ENCODE peak calls at places on chromosome 18, in seven cellular contexts. One of them, this sample, is unnamed.

GRCh38 chr18:37578886-37579513 is 13.4 kb upstream of the CELF4 start:
- DNase-seq in BJ: no peak
- DNase-seq in NCI-H524 treated with DMSO at 0.1 percent for 48 hours: peak
- DNase-seq in endodermal cell: peak
- DNase-seq in CD4-positive, alpha-beta T cell: no peak
- DNase-seq in cardiac septum: no peak
- DNase-seq in heart left ventricle: no peak
- DNase-seq in this sample: peak

GRCh38 chr18:61892683-61893303 is at the start of gene RNF152:
- DNase-seq in endodermal cell: peak
- DNase-seq in NCI-H524 treated with DMSO at 0.1 percent for 48 hours: no peak
- DNase-seq in cardiac septum: no peak
- DNase-seq in heart left ventricle: peak
- DNase-seq in CD4-positive, alpha-beta T cell: peak
- DNase-seq in BJ: no peak
- DNase-seq in this sample: peak

GRCh38 chr18:58649966-58650816 is 21.1 kb upstream of the MALT1 start:
- DNase-seq in heart left ventricle: no peak
- DNase-seq in cardiac septum: no peak
- DNase-seq in NCI-H524 treated with DMSO at 0.1 percent for 48 hours: no peak
- DNase-seq in CD4-positive, alpha-beta T cell: no peak
- DNase-seq in BJ: no peak
- DNase-seq in endodermal cell: no peak
- DNase-seq in this sample: no peak

GRCh38 chr18:2657788-2658458 is 2.4 kb downstream of the SMCHD1 start:
- DNase-seq in endodermal cell: no peak
- DNase-seq in BJ: peak
- DNase-seq in cardiac septum: no peak
- DNase-seq in heart left ventricle: no peak
- DNase-seq in NCI-H524 treated with DMSO at 0.1 percent for 48 hours: no peak
- DNase-seq in CD4-positive, alpha-beta T cell: no peak
- DNase-seq in this sample: no peak

GRCh38 chr18:43481069-43481468 is 203.8 kb upstream of the SYT4 start:
- DNase-seq in endodermal cell: no peak
- DNase-seq in cardiac septum: no peak
- DNase-seq in BJ: no peak
- DNase-seq in NCI-H524 treated with DMSO at 0.1 percent for 48 hours: peak
- DNase-seq in CD4-positive, alpha-beta T cell: no peak
- DNase-seq in heart left ventricle: no peak
- DNase-seq in this sample: no peak

GRCh38 chr18:72742002-72742401 is 125.8 kb downstream of the NETO1 start:
- DNase-seq in cardiac septum: no peak
- DNase-seq in BJ: no peak
- DNase-seq in endodermal cell: no peak
- DNase-seq in NCI-H524 treated with DMSO at 0.1 percent for 48 hours: no peak
- DNase-seq in CD4-positive, alpha-beta T cell: no peak
- DNase-seq in heart left ventricle: no peak
- DNase-seq in this sample: no peak

GRCh38 chr18:25795178-25795577 is 295.2 kb downstream of the SS18 start:
- DNase-seq in BJ: no peak
- DNase-seq in cardiac septum: no peak
- DNase-seq in endodermal cell: no peak
- DNase-seq in heart left ventricle: no peak
- DNase-seq in NCI-H524 treated with DMSO at 0.1 percent for 48 hours: no peak
- DNase-seq in CD4-positive, alpha-beta T cell: no peak
- DNase-seq in this sample: no peak

GRCh38 chr18:9321017-9321452 is 13.5 kb upstream of the TWSG1 start:
- DNase-seq in CD4-positive, alpha-beta T cell: no peak
- DNase-seq in NCI-H524 treated with DMSO at 0.1 percent for 48 hours: no peak
- DNase-seq in endodermal cell: no peak
- DNase-seq in heart left ventricle: no peak
- DNase-seq in BJ: no peak
- DNase-seq in cardiac septum: no peak
- DNase-seq in this sample: no peak

GRCh38 chr18:35642802-35643201 is 61.3 kb downstream of the GALNT1 start:
- DNase-seq in cardiac septum: no peak
- DNase-seq in BJ: no peak
- DNase-seq in heart left ventricle: no peak
- DNase-seq in endodermal cell: peak
- DNase-seq in NCI-H524 treated with DMSO at 0.1 percent for 48 hours: no peak
- DNase-seq in CD4-positive, alpha-beta T cell: no peak
- DNase-seq in this sample: peak

GRCh38 chr18:47204908-47205522 is 28.9 kb upstream of the IER3IP1 start:
- DNase-seq in heart left ventricle: no peak
- DNase-seq in NCI-H524 treated with DMSO at 0.1 percent for 48 hours: no peak
- DNase-seq in cardiac septum: no peak
- DNase-seq in endodermal cell: peak
- DNase-seq in CD4-positive, alpha-beta T cell: no peak
- DNase-seq in BJ: no peak
- DNase-seq in this sample: peak

GRCh38 chr18:33670052-33670451 is 92.0 kb downstream of the ASXL3 start:
- DNase-seq in cardiac septum: no peak
- DNase-seq in CD4-positive, alpha-beta T cell: no peak
- DNase-seq in BJ: no peak
- DNase-seq in heart left ventricle: no peak
- DNase-seq in endodermal cell: no peak
- DNase-seq in NCI-H524 treated with DMSO at 0.1 percent for 48 hours: no peak
- DNase-seq in this sample: no peak

GRCh38 chr18:37395631-37396030 is 170.0 kb downstream of the CELF4 start:
- DNase-seq in endodermal cell: no peak
- DNase-seq in NCI-H524 treated with DMSO at 0.1 percent for 48 hours: no peak
- DNase-seq in heart left ventricle: no peak
- DNase-seq in BJ: no peak
- DNase-seq in cardiac septum: no peak
- DNase-seq in CD4-positive, alpha-beta T cell: no peak
- DNase-seq in this sample: no peak

GRCh38 chr18:2572144-2572682 is 856 bp downstream of the NDC80 start:
- DNase-seq in NCI-H524 treated with DMSO at 0.1 percent for 48 hours: no peak
- DNase-seq in CD4-positive, alpha-beta T cell: no peak
- DNase-seq in cardiac septum: no peak
- DNase-seq in endodermal cell: no peak
- DNase-seq in BJ: no peak
- DNase-seq in heart left ventricle: no peak
- DNase-seq in this sample: no peak

GRCh38 chr18:58687871-58688308 is 16.6 kb downstream of the MALT1 start:
- DNase-seq in endodermal cell: no peak
- DNase-seq in NCI-H524 treated with DMSO at 0.1 percent for 48 hours: no peak
- DNase-seq in cardiac septum: no peak
- DNase-seq in BJ: no peak
- DNase-seq in heart left ventricle: no peak
- DNase-seq in CD4-positive, alpha-beta T cell: peak
- DNase-seq in this sample: no peak

GRCh38 chr18:23356915-23357421 is 96.1 kb upstream of the RIOK3 start:
- DNase-seq in endodermal cell: no peak
- DNase-seq in cardiac septum: no peak
- DNase-seq in heart left ventricle: no peak
- DNase-seq in BJ: peak
- DNase-seq in NCI-H524 treated with DMSO at 0.1 percent for 48 hours: no peak
- DNase-seq in CD4-positive, alpha-beta T cell: no peak
- DNase-seq in this sample: no peak

GRCh38 chr18:26383454-26384270 is 157.4 kb downstream of the TAF4B start:
- DNase-seq in heart left ventricle: no peak
- DNase-seq in cardiac septum: no peak
- DNase-seq in CD4-positive, alpha-beta T cell: no peak
- DNase-seq in NCI-H524 treated with DMSO at 0.1 percent for 48 hours: no peak
- DNase-seq in BJ: no peak
- DNase-seq in endodermal cell: no peak
- DNase-seq in this sample: no peak

GRCh38 chr18:3605562-3606443 is 155.8 kb downstream of the TGIF1 start:
- DNase-seq in CD4-positive, alpha-beta T cell: no peak
- DNase-seq in BJ: no peak
- DNase-seq in cardiac septum: peak
- DNase-seq in NCI-H524 treated with DMSO at 0.1 percent for 48 hours: no peak
- DNase-seq in endodermal cell: no peak
- DNase-seq in heart left ventricle: no peak
- DNase-seq in this sample: peak

GRCh38 chr18:63189817-63190216 is 129.8 kb downstream of the BCL2 start:
- DNase-seq in heart left ventricle: no peak
- DNase-seq in endodermal cell: no peak
- DNase-seq in CD4-positive, alpha-beta T cell: no peak
- DNase-seq in NCI-H524 treated with DMSO at 0.1 percent for 48 hours: no peak
- DNase-seq in cardiac septum: no peak
- DNase-seq in BJ: no peak
- DNase-seq in this sample: no peak